ENCODE peak calls at places on chromosomes 13 and 19, in five cellular contexts. U is heart left ventricle, O is neural crest cell, P is upper lobe of left lung, C is kidney. Q is an unnamed sample.

GRCh38 chr19:32104465-32105235 is 240.8 kb upstream of the ZNF507 start:
- DNase-seq in P (no peak), U (no peak), O (no peak), C (no peak), Q (no peak)

GRCh38 chr19:48367855-48368254 is 3.7 kb downstream of the SYNGR4 start:
- DNase-seq in O (no peak), U (no peak), C (no peak), P (no peak), Q (no peak)

GRCh38 chr13:22961835-22962537 is 218.8 kb upstream of the SGCG start:
- DNase-seq in P (peak), U (no peak), O (no peak), C (no peak), Q (no peak)

GRCh38 chr19:39907213-39907612 is 27.2 kb downstream of the FCGBP start:
- DNase-seq in P (no peak), C (no peak), O (no peak), U (no peak), Q (no peak)

GRCh38 chr13:47548294-47548825 is 452.7 kb downstream of the SUCLA2 start:
- DNase-seq in O (no peak), U (no peak), C (no peak), P (no peak), Q (no peak)

GRCh38 chr13:108227651-108228272 is 9.6 kb downstream of the ABHD13 start:
- DNase-seq in C (no peak), U (no peak), P (no peak), O (peak), Q (peak)

GRCh38 chr13:112687836-112688559 is 1.8 kb upstream of the ATP11A start:
- DNase-seq in U (no peak), P (no peak), O (no peak), C (no peak), Q (no peak)

GRCh38 chr13:110023729-110024645 is 237.6 kb upstream of the IRS2 start:
- DNase-seq in P (no peak), C (no peak), O (no peak), U (peak), Q (no peak)

GRCh38 chr13:23794267-23795161 is 94.7 kb downstream of the MIPEP start:
- DNase-seq in C (no peak), O (no peak), P (no peak), U (no peak), Q (peak)

GRCh38 chr13:92196566-92197256 is 798.3 kb downstream of the GPC5 start:
- DNase-seq in P (no peak), C (no peak), U (no peak), O (no peak), Q (no peak)

GRCh38 chr13:32415019-32415418 is 12.9 kb downstream of the N4BP2L1 start:
- DNase-seq in P (no peak), O (no peak), C (no peak), U (no peak), Q (no peak)

GRCh38 chr13:29472317-29472961 is 123.0 kb downstream of the SLC7A1 start:
- DNase-seq in O (peak), U (peak), P (no peak), C (no peak), Q (peak)

GRCh38 chr19:1646931-1647663 is 5.3 kb downstream of the TCF3 start:
- DNase-seq in P (peak), C (no peak), O (no peak), U (peak), Q (no peak)

GRCh38 chr13:18944501-18945068 is 237.0 kb downstream of the TUBA3C start:
- DNase-seq in U (no peak), P (peak), C (peak), O (no peak), Q (no peak)

GRCh38 chr19:45615795-45616708 is 14.0 kb upstream of the GPR4 start:
- DNase-seq in O (peak), C (peak), U (peak), P (peak), Q (peak)

GRCh38 chr13:25906211-25906661 is 145.6 kb downstream of the SHISA2 start:
- DNase-seq in P (no peak), U (no peak), C (no peak), O (no peak), Q (no peak)

GRCh38 chr13:94205896-94206295 is 273.6 kb downstream of the DCT start:
- DNase-seq in U (no peak), C (no peak), P (no peak), O (no peak), Q (no peak)

GRCh38 chr13:50892162-50892944 is 17.2 kb upstream of the RNASEH2B start:
- DNase-seq in O (no peak), P (no peak), U (no peak), C (no peak), Q (no peak)

GRCh38 chr19:2275588-2276428 is 6.2 kb downstream of the PEAK3 start:
- DNase-seq in U (no peak), C (no peak), O (no peak), P (peak), Q (no peak)

GRCh38 chr19:15583346-15583745 is 31.7 kb upstream of the CYP4F8 start:
- DNase-seq in O (no peak), C (no peak), P (peak), U (no peak), Q (no peak)

GRCh38 chr19:10305139-10305806 is 4.3 kb downstream of the ZGLP1 start:
- DNase-seq in P (no peak), O (no peak), U (peak), C (no peak), Q (peak)

GRCh38 chr19:11088508-11089253 is 582 bp upstream of the LDLR start:
- DNase-seq in U (no peak), P (no peak), O (no peak), C (no peak), Q (peak)

GRCh38 chr13:113005076-113005865 is 36.3 kb downstream of the MCF2L start:
- DNase-seq in O (no peak), P (peak), U (no peak), C (no peak), Q (no peak)

GRCh38 chr19:4393947-4394590 is 6.3 kb downstream of the SH3GL1 start:
- DNase-seq in O (no peak), P (no peak), C (no peak), U (no peak), Q (peak)

GRCh38 chr13:73039201-73040108 is 19.4 kb upstream of the KLF5 start:
- DNase-seq in C (no peak), O (no peak), P (no peak), U (no peak), Q (peak)

GRCh38 chr19:8194528-8195275 is 14.5 kb upstream of the CERS4 start:
- DNase-seq in O (no peak), U (no peak), P (peak), C (no peak), Q (no peak)

DNA sequence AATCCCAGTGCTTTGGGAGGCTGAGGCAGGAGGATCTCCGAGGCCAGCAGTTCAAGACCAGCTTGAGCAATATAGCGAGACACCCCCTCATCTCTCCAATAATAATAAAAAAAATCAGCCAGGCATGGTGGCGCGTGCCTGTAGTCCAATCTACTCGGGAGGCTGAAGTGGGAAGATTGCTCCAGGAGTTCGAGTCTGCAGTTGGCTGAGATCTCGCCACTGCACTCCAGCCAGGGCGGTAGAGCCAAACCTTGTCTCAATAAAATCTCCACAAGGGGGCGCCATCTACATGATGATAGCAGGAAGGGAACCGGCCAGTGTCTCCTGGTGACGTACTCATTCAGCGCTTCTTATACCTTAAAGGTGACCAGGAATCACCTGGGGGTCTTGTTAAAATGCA is 13.6 kb upstream of the C5AR1 start:
- DNase-seq in C (no peak), P (no peak), O (peak), U (peak), Q (peak)
- TF ChIP-seq CTCF in C (peak), P (peak), O (peak), U (peak), Q (peak)

GRCh38 chr19:33333151-33333550 is 30.8 kb upstream of the CEBPA start:
- DNase-seq in C (no peak), U (no peak), P (no peak), O (no peak), Q (no peak)

GRCh38 chr19:33335446-33335845 is 33.1 kb upstream of the CEBPA start:
- DNase-seq in P (no peak), O (no peak), C (no peak), U (no peak), Q (no peak)

GRCh38 chr19:33332248-33332647 is 29.9 kb upstream of the CEBPA start:
- DNase-seq in O (no peak), C (no peak), P (no peak), U (no peak), Q (no peak)

GRCh38 chr19:33334271-33334670 is 31.9 kb upstream of the CEBPA start:
- DNase-seq in O (no peak), C (no peak), P (no peak), U (no peak), Q (no peak)

DNA sequence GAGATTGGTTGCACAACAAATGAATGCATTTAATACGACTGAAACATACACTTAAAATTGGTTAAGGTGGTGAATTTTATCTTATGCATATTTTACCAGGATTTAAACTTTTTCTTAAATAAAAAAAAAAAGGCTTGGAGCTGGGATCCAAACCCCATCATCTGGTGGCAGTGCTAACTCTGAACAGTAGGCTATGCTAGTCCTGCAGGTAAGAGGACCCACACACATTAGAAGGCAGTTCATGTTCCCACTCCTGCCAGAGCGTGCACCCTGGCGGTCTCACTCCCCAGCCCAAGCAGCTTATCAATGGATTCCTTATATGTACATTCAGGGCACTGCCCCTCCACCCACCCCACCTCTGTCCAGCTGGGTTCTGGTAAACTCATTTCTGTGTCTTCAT is 31.3 kb upstream of the CEBPA start:
- DNase-seq in U (no peak), O (no peak), P (no peak), C (no peak), Q (no peak)
- TF ChIP-seq CTCF in U (no peak), O (no peak), P (no peak), C (no peak), Q (no peak)

GRCh38 chr13:98035373-98035772 is 81.9 kb downstream of the IPO5 start:
- DNase-seq in P (no peak), C (no peak), O (no peak), U (no peak), Q (no peak)

GRCh38 chr13:98039964-98040363 is 86.5 kb downstream of the IPO5 start:
- DNase-seq in O (no peak), C (no peak), U (no peak), P (no peak), Q (no peak)

GRCh38 chr13:98044301-98044700 is 90.8 kb downstream of the IPO5 start:
- DNase-seq in U (no peak), O (no peak), C (no peak), P (no peak), Q (no peak)

GRCh38 chr13:98041081-98041820 is 87.8 kb downstream of the IPO5 start:
- DNase-seq in C (no peak), P (no peak), O (no peak), U (no peak), Q (peak)

DNA sequence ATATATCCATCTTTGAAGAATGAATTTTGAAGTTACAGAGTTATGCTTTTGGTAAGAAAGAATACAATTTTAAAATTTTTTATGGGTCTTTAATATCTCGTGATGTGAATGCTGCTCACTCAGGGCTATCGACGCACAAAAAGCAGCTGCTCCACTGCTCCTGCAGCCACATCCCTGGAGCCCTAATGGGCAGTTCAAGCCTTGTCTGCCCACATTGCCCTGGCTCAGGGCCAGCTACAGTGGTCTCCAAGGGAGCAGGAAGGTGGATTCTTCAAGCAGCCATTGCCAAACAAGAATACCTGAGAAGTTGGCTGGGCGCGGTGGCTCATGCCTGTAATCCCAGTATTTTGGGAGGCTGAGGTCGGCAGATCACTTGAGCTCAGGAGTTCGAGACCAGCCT is 85.8 kb downstream of the IPO5 start:
- DNase-seq in P (no peak), O (no peak), U (no peak), C (no peak), Q (no peak)
- TF ChIP-seq CTCF in P (no peak), O (no peak), U (no peak), C (no peak), Q (no peak)

GRCh38 chr19:30167206-30167903 is 204.8 kb upstream of the ZNF536 start:
- DNase-seq in C (no peak), P (no peak), U (no peak), O (no peak), Q (no peak)

GRCh38 chr19:30170081-30170480 is 202.1 kb upstream of the ZNF536 start:
- DNase-seq in C (no peak), O (no peak), P (no peak), U (no peak), Q (no peak)

GRCh38 chr19:30169196-30169900 is 202.8 kb upstream of the ZNF536 start:
- DNase-seq in C (no peak), O (no peak), P (no peak), U (no peak), Q (no peak)

GRCh38 chr19:30168760-30169159 is 203.4 kb upstream of the ZNF536 start:
- DNase-seq in U (no peak), C (no peak), P (no peak), O (no peak), Q (no peak)

DNA sequence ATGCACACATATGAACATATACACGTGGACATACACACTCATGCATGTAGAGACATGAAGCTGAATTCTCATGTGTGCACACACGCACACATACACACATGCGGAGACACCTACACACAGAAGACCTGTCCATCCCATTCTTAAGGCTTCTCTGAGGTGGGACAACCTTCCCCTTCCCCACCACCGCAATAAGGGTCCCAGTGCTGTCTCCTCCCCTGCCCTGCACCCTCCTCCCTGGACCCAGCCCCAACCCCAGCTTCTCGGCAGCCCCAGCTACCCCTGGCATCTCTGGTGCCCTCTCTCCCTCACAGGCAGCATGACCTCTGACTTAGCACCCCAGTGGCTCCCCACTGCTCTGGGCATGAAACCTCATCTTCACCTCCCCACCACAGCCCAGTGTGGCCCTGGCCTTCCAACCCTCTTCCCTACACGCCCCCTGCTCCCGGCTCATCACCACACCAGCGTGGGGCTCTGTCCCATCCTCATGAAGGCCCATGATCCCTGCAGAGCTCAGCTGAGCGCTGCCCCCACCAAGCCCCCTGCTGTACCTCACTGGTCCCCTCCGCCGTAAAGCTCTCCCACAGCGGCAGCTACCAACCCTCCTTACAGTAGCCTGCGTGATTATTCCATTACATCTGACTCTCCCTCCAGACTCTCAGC is 204.1 kb upstream of the ZNF536 start:
- DNase-seq in C (no peak), P (no peak), U (no peak), O (no peak), Q (no peak)
- TF ChIP-seq CTCF in C (no peak), P (no peak), U (no peak), O (no peak), Q (no peak)

Q was measured in AG10803.